ENCODE peak calls at places on chromosome 13, in five cellular contexts. U is neuronal stem cell, G is H9, O is H1, N is IMR-90. L is an unnamed sample.

GRCh38 chr13:105518086-105518485 is 1017.4 kb downstream of the EFNB2 start:
- DNase-seq in G (no peak), N (peak; percentile 26), U (no peak), O (no peak), L (peak; percentile 25)

GRCh38 chr13:24071423-24072075 is 89.0 kb upstream of the SPATA13 start:
- DNase-seq in U (no peak), O (no peak), N (peak; percentile 48), G (no peak), L (peak; percentile 54)

GRCh38 chr13:60787083-60787482 is 390.1 kb downstream of the TDRD3 start:
- DNase-seq in G (no peak), N (no peak), O (no peak), U (no peak), L (no peak)

GRCh38 chr13:80783926-80784325 is 443.0 kb upstream of the SPRY2 start:
- DNase-seq in O (no peak), N (no peak), G (no peak), U (no peak), L (peak; percentile 17)

GRCh38 chr13:85212692-85213091 is 586.5 kb downstream of the SLITRK6 start:
- DNase-seq in U (no peak), G (no peak), N (no peak), O (no peak), L (no peak)

GRCh38 chr13:39783051-39783450 is 127.6 kb downstream of the COG6 start:
- DNase-seq in U (no peak), G (no peak), O (no peak), N (no peak), L (no peak)

GRCh38 chr13:59345316-59345715 is 818.4 kb downstream of the DIAPH3 start:
- DNase-seq in N (no peak), G (no peak), O (no peak), U (no peak), L (peak; percentile 17)

GRCh38 chr13:50189450-50189849 is 174.2 kb downstream of the KCNRG start:
- DNase-seq in N (no peak), G (no peak), O (no peak), U (no peak), L (no peak)

GRCh38 chr13:101178394-101178793 is 237.9 kb downstream of the NALCN start:
- DNase-seq in N (peak; percentile 35), O (no peak), U (no peak), G (no peak), L (peak; percentile 2)

GRCh38 chr13:94764576-94765321 is 52.4 kb upstream of the SOX21 start:
- DNase-seq in U (peak; percentile 8), G (no peak), O (no peak), N (no peak), L (no peak)

GRCh38 chr13:94914829-94915228 is 202.5 kb upstream of the SOX21 start:
- DNase-seq in U (no peak), N (no peak), G (no peak), O (no peak), L (no peak)

GRCh38 chr13:93249259-93249917 is 22.8 kb downstream of the GPC6 start:
- DNase-seq in N (peak; percentile 95), U (no peak), G (no peak), O (no peak), L (peak; percentile 91)

GRCh38 chr13:51844862-51845573 is at the start of gene TMEM272:
- DNase-seq in O (peak; percentile 94), N (peak; percentile 11), G (peak; percentile 72), U (peak; percentile 37), L (peak; percentile 57)

DNA sequence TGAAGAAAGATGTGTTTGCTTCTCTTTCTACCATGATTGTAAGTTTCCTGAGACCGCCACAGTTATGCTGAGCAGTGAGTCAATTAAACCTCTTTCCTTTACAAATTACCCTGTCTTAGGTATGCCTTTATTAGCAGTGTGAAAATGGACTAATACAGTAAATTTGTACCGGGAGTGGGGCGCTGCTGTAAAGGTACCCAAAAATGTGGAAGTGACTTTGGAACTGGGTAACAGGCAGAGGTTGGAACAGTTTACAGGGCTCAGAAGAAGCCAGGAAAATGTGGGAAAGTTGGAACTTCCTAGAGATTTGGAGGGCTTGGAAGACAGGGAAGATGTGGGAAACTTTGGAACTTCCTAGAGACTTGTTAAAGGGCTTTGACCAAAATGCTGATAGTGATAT is 9.2 kb upstream of the PDS5B start:
- DNase-seq in G (no peak), O (no peak), N (no peak), U (no peak), L (no peak)
- H3K4ac ChIP-seq in G (no peak overlapping the region), O (no peak overlapping the region), N (no peak overlapping the region), U (no peak overlapping the region), L (no peak overlapping the region)

GRCh38 chr13:44232729-44233128 is 140.9 kb upstream of the SERP2 start:
- DNase-seq in N (no peak), O (no peak), G (no peak), U (no peak), L (peak; percentile 73)

GRCh38 chr13:44236370-44236769 is 137.3 kb upstream of the SERP2 start:
- DNase-seq in U (no peak), G (no peak), N (peak; percentile 58), O (no peak), L (peak; percentile 49)

GRCh38 chr13:44231786-44232516 is 141.7 kb upstream of the SERP2 start:
- DNase-seq in N (peak; percentile 96), O (peak; percentile 62), U (peak; percentile 9), G (peak; percentile 89), L (peak; percentile 97)

GRCh38 chr13:44237276-44237767 is 136.3 kb upstream of the SERP2 start:
- DNase-seq in O (no peak), U (no peak), G (no peak), N (peak; percentile 98), L (peak; percentile 99)

DNA sequence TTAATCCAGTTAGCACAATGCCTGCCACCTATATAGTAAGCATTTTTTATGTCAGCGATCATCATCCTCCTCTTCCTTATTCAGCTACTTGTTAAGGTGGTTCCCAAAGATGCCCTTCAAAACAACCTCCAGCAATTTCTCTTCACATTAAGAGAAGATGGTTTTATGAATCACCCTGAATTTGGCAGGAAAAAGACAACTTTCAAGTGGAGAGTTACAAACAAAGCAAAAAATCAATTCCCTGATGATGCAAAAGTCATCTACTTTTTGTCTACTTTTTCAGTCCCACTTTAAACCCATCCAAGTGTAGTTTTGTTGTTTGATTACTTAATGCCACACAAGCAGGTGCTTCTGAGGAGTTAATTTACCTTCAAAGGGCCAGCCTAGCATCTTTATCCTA is 139.1 kb upstream of the SERP2 start:
- DNase-seq in N (peak; percentile 37), O (no peak), U (no peak), G (no peak), L (no peak)
- H3K4ac ChIP-seq in N (no peak overlapping the region), O (no peak overlapping the region), U (no peak overlapping the region), G (no peak overlapping the region), L (no peak overlapping the region)

GRCh38 chr13:36819064-36819810 is at the start of gene RFXAP:
- DNase-seq in G (peak; percentile 93), U (peak; percentile 90), N (peak; percentile 81), O (peak; percentile 96), L (peak; percentile 85)

GRCh38 chr13:36820222-36820621 is 1.2 kb downstream of the RFXAP start:
- DNase-seq in O (no peak), G (no peak), U (no peak), N (no peak), L (peak; percentile 22)

GRCh38 chr13:36817996-36818395 is 1.0 kb upstream of the RFXAP start:
- DNase-seq in O (no peak), N (no peak), U (no peak), G (no peak), L (no peak)

GRCh38 chr13:36818483-36819063 is 449 bp upstream of the RFXAP start:
- DNase-seq in U (no peak), G (no peak), O (no peak), N (no peak), L (peak; percentile 12)

GRCh38 chr13:36819811-36820140 is 754 bp downstream of the RFXAP start:
- DNase-seq in N (peak; percentile 36), O (no peak), U (peak; percentile 9), G (peak; percentile 38), L (peak; percentile 40)
- H3K4ac ChIP-seq in N (peak overlapping the region; percentile 54), O (no peak overlapping the region), U (no peak overlapping the region), G (no peak overlapping the region), L (no peak overlapping the region)

GRCh38 chr13:29546662-29547061 is 48.8 kb downstream of the SLC7A1 start:
- DNase-seq in U (no peak), G (no peak), O (no peak), N (no peak), L (no peak)
- H3K4ac ChIP-seq in U (no peak overlapping the region), G (no peak overlapping the region), O (no peak overlapping the region), N (no peak overlapping the region), L (no peak overlapping the region)

DNA sequence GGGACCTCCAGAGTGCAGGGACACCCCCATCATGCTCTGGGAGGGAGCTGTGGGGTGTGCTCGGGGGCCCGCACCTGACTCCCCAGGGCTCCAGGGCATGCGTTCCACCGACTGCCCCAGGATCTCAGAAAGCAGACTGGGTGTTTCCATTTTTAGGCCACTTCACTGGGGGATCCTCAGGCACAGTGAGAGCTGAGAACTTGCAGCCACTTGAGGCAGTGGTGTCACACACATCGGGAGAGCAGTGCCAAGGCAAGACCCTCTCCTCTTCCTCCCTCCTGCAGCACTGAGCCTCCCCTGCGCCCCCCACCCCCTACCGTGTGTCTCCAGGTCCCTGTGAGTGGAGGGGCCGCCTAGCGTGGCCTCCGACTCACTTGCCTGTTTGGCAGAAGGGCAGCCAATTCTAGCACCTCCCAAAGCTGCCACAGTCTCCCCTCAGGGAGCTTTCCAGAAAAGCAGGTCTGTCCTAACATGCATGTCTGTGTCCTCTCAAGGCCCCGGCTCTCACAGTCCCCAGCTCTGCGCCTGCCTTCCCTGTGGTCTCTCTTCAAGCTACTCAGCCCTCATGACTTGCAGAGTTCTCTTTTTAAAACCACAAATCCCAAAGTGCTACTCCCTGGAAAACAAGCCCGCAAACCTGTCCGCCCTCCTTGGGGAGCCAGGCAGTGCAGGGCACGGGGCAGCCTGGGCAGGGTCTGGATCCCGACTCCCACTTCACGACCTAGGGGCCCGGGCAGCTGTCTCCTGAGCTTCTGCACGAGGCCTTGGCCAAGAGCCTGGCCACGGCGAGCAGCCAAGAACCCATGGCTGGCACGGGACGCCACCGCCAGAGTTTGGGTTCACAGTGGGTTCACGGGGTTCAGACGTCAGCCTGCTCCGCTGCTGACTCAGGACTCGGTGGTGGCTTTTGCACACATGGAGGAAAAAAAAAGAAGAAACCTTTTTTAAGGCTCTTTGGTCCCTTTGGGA is 94.1 kb downstream of the STK24 start:
- DNase-seq in O (no peak), G (no peak), N (peak; percentile 74), U (no peak), L (peak; percentile 43)
- H3K4ac ChIP-seq in O (no peak overlapping the region), G (no peak overlapping the region), N (peak overlapping the region; percentile 14), U (no peak overlapping the region), L (peak overlapping the region; percentile 55)

DNA sequence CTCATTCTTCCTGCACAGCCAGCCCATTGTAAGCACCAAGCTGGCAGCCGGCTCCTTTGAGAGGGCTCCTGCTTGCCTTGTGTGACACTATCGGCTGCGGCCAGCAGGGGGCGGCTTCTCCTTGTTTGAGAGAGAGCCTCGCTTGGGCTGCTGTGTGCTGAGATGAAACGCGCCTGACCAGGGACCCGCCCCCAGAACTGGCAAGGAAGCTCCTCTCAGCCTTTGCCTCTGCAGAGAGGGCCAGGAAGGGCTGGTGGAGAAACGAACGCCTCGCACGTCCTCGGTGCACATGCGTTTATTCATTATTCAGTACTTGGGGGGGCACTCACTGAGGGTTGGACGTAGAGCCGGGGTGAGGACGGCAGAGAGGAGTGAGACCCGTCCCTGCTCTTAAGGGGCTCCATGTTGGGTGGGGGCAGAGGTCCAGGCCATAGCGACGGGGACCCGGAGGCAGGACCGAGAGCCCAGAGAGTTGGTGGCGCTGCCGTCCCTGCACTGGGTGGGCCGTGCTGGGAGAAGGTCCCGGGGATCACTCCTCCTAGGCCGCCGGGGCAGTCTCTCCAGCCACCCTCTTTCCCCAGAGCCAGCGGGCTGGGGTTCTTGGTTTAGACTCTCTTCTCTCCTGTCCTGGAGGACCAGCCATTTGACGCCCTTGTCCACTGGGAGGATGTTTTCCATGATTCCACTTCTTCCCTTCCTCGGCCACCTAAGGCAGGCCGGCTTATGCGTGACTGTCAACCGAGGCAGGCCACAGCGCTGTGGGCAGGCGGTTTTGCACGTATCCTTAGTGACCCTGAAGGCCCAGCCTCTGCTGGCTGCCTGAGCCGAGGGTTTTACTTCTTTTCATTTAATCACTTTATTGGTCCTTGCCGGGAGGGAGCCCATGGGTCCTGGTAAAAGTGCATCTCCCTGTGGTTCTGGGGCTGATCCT is 174.5 kb downstream of the KATNAL1 start:
- DNase-seq in O (peak; percentile 100), N (peak; percentile 89), G (peak; percentile 97), U (peak; percentile 94), L (peak; percentile 90)
- H3K4ac ChIP-seq in O (no peak overlapping the region), N (peak overlapping the region; percentile 64), G (no peak overlapping the region), U (no peak overlapping the region), L (peak overlapping the region; percentile 35)